ENCODE peak calls at places on chromosomes 4 and X, in four cellular contexts. L is mesendoderm, B is neural progenitor cell, J is endothelial cell of umbilical vein. V is an unnamed sample.
A peak's percentile ranks its signal among the peaks of the same experiment; 100 is the strongest.

GRCh38 chr4:86554641-86555040 is 39.5 kb upstream of the PTPN13 start:
- DNase-seq in J (no peak), B (no peak), L (no peak), V (no peak)

GRCh38 chrX:56232221-56233082 is at the start of gene KLF8:
- DNase-seq in J (no peak), L (peak; percentile 90), B (peak; percentile 77), V (peak; percentile 84)

GRCh38 chr4:29581469-29581868 is 1138.7 kb upstream of the PCDH7 start:
- DNase-seq in J (peak; percentile 30), L (no peak), B (no peak), V (no peak)

GRCh38 chr4:100694467-100694866 is 176.6 kb upstream of the EMCN start:
- DNase-seq in J (no peak), L (peak; percentile 40), B (no peak), V (no peak)

GRCh38 chr4:119138046-119138445 is 2.4 kb downstream of the MYOZ2 start:
- DNase-seq in L (peak; percentile 85), B (peak; percentile 21), J (no peak), V (no peak)

GRCh38 chr4:13240066-13240465 is 244.1 kb downstream of the RAB28 start:
- DNase-seq in B (no peak), L (no peak), J (no peak), V (no peak)

GRCh38 chr4:112702892-112703291 is 65.9 kb downstream of the LARP7 start:
- DNase-seq in B (no peak), J (no peak), L (peak; percentile 82), V (peak; percentile 3)

GRCh38 chr4:1395941-1396805 is 10.1 kb downstream of the NKX1-1 start:
- DNase-seq in B (no peak), J (no peak), L (no peak), V (no peak)

GRCh38 chr4:22970665-22971064 is 277.9 kb downstream of the GBA3 start:
- DNase-seq in B (no peak), L (peak; percentile 5), J (no peak), V (no peak)

GRCh38 chr4:16721618-16722291 is 176.7 kb downstream of the LDB2 start:
- DNase-seq in J (peak; percentile 67), B (no peak), L (no peak), V (no peak)

DNA sequence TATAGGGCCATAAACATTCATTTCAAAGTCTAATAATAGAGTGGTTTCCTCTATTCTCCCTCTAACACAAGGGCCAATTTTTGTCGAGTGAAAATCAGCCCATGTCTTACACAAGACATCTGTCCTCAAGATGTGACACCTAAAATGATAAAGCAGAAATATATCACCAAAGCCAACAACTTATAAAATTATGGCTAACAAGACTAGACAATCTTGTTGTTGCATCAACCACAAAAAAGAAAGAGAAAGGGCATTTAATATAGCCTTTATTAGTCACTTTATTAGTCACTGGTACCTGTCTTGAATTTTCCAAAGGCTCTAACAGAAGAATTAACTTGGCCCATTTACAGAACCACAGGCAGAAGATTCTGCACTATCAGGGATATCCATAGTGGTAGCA is 161.6 kb downstream of the SMIM20 start:
- DNase-seq in B (no peak), J (no peak), L (no peak), V (no peak)
- H3K4me2 ChIP-seq in B (no peak overlapping the region), J (no peak overlapping the region), L (no peak overlapping the region), V (no peak overlapping the region)

GRCh38 chrX:80334583-80334982 is 85.7 kb upstream of the TENT5D start:
- DNase-seq in L (no peak), J (no peak), B (peak; percentile 1), V (no peak)
- H3K4me2 ChIP-seq in L (peak overlapping the region; percentile 36), J (no peak overlapping the region), B (peak overlapping the region; percentile 73), V (peak overlapping the region; percentile 60)

GRCh38 chr4:149841686-149842085 is 26.0 kb upstream of the IQCM start:
- DNase-seq in L (peak; percentile 74), B (no peak), J (no peak), V (no peak)
- H3K4me2 ChIP-seq in L (no peak overlapping the region), B (no peak overlapping the region), J (no peak overlapping the region), V (no peak overlapping the region)

GRCh38 chr4:155900402-155900801 is 3.1 kb upstream of the TDO2 start:
- DNase-seq in L (peak; percentile 66), B (no peak), J (no peak), V (no peak)

GRCh38 chr4:155903453-155903852 is at the start of gene TDO2:
- DNase-seq in J (no peak), B (no peak), L (no peak), V (no peak)

DNA sequence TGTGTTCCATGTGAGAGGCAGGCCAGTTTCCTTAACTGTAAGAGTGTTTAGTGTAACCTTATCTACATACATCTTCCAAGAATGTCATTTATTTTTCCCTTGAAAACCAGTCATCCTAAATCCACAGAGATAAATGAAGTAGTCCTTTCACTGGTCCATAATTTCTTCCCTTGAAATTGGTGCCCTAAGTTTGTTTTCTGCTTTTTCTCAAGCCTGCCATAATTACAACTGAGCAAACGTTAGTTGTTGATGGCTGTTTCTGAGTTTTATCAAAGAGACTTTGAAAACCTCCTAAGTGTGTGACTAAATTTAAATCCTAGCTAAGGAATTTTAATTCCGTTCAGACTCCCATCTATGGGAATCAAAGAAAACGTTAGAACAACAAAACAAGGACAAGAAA is 3.6 kb upstream of the TDO2 start:
- DNase-seq in J (no peak), L (no peak), B (no peak), V (no peak)
- H3K4me2 ChIP-seq in J (no peak overlapping the region), L (no peak overlapping the region), B (no peak overlapping the region), V (no peak overlapping the region)

GRCh38 chr4:70915874-70916559 is 13.8 kb downstream of the MOB1B start:
- DNase-seq in J (no peak), L (no peak), B (no peak), V (no peak)

GRCh38 chr4:70915048-70915815 is 13.1 kb downstream of the MOB1B start:
- DNase-seq in J (no peak), B (no peak), L (no peak), V (no peak)

GRCh38 chr4:70908993-70909556 is 6.9 kb downstream of the MOB1B start:
- DNase-seq in J (no peak), L (no peak), B (no peak), V (no peak)

GRCh38 chr4:70914631-70915030 is 12.5 kb downstream of the MOB1B start:
- DNase-seq in B (no peak), L (no peak), J (no peak), V (no peak)

GRCh38 chr4:70913947-70914445 is 11.8 kb downstream of the MOB1B start:
- DNase-seq in J (no peak), L (no peak), B (no peak), V (no peak)
- H3K4me2 ChIP-seq in J (no peak overlapping the region), L (no peak overlapping the region), B (no peak overlapping the region), V (no peak overlapping the region)

DNA sequence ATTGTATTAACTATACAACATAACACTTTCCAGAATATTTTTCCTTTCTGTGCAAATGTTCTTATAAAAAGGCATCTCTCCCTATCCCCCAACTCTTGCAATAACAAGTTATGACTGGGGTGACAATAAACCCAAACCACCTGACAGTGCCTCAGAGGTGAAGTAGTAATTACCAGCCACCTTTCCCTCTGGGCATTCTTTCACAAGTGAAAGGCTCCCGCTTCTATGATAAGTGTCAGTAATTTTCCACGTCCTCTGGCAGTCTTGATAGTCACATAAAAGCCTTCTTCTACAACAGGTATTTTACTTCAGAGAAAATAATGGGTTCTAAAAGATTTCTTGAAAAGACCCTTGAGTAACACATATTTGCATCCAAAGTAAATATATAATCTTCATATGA is 82.7 kb downstream of the MANBA start:
- DNase-seq in L (peak; percentile 45), B (no peak), J (no peak), V (no peak)
- H3K4me2 ChIP-seq in L (no peak overlapping the region), B (no peak overlapping the region), J (no peak overlapping the region), V (peak overlapping the region; percentile 79)

GRCh38 chr4:129264008-129264657 is 168.2 kb downstream of the C4orf33 start:
- DNase-seq in J (no peak), L (no peak), B (no peak), V (no peak)

GRCh38 chr4:129261584-129261983 is 165.6 kb downstream of the C4orf33 start:
- DNase-seq in B (no peak), J (no peak), L (no peak), V (no peak)
- H3K4me2 ChIP-seq in B (no peak overlapping the region), J (no peak overlapping the region), L (no peak overlapping the region), V (no peak overlapping the region)

GRCh38 chr4:128416921-128417320 is 129.3 kb upstream of the PGRMC2 start:
- DNase-seq in J (peak; percentile 39), B (no peak), L (no peak), V (no peak)
- H3K4me2 ChIP-seq in J (peak overlapping the region; percentile 19), B (no peak overlapping the region), L (no peak overlapping the region), V (no peak overlapping the region)

GRCh38 chr4:8579526-8580320 is 469 bp upstream of the GPR78 start:
- DNase-seq in J (no peak), L (no peak), B (no peak), V (no peak)
- H3K4me2 ChIP-seq in J (no peak overlapping the region), L (no peak overlapping the region), B (peak overlapping the region; percentile 81), V (no peak overlapping the region)

DNA sequence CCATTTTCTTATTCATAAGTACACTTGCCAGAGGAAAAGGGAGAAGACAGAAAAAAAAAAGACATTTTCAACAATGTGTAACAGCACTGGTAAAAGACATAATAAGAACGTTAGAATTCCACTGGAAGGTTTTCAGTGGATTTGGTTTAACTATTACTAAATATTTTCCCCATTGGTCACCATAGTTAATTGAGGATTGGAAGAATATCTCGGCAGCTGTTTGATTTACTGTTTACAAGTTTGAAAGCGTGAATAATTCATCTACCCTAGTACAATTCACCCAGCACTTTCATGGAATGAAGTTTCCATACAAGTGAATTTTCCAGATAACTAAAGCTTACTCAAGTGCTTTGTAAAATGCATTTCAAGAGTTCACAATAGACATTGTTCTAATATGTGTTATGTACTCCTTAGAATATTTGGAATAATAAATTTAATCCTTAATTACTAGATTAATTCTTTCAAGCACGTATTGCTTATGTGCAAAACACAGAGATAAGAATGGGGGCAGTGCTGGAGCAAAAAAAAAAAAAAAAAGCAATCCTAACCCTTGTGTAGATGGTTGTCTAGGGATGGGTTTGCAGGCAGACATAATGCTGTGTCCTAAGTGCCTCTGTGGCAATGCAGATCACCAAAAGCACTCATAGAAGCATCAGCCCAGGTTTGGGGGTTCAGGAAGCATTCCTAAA is 57.1 kb downstream of the ENPEP start:
- DNase-seq in B (no peak), J (no peak), L (no peak), V (no peak)
- H3K4me2 ChIP-seq in B (no peak overlapping the region), J (peak overlapping the region; percentile 92), L (no peak overlapping the region), V (no peak overlapping the region)